ENCODE peak calls at places on chromosomes 5 and 9, in nine cellular contexts. One of them, this sample, is unnamed.

GRCh38 chr5:10719965-10720364 is 41.1 kb downstream of the DAP start:
- DNase-seq in neural progenitor cell: no peak
- DNase-seq in CD8-positive, alpha-beta memory T cell: no peak
- DNase-seq in HCT116: peak; percentile 86
- DNase-seq in colonic mucosa: no peak
- DNase-seq in upper lobe of right lung: no peak
- DNase-seq in mesendoderm: no peak
- DNase-seq in astrocyte: peak; percentile 95
- DNase-seq in neuronal stem cell: no peak
- DNase-seq in this sample: no peak

GRCh38 chr9:87063246-87063645 is 115.9 kb upstream of the GAS1 start:
- DNase-seq in colonic mucosa: no peak
- DNase-seq in mesendoderm: no peak
- DNase-seq in astrocyte: peak; percentile 6
- DNase-seq in CD8-positive, alpha-beta memory T cell: no peak
- DNase-seq in upper lobe of right lung: no peak
- DNase-seq in neuronal stem cell: no peak
- DNase-seq in neural progenitor cell: no peak
- DNase-seq in HCT116: no peak
- DNase-seq in this sample: no peak

GRCh38 chr5:135451581-135452360 is at the start of gene TIFAB:
- DNase-seq in mesendoderm: no peak
- DNase-seq in neuronal stem cell: no peak
- DNase-seq in HCT116: no peak
- DNase-seq in colonic mucosa: no peak
- DNase-seq in neural progenitor cell: no peak
- DNase-seq in upper lobe of right lung: peak; percentile 49
- DNase-seq in astrocyte: no peak
- DNase-seq in CD8-positive, alpha-beta memory T cell: no peak
- DNase-seq in this sample: no peak

GRCh38 chr5:173016621-173017046 is 33.1 kb downstream of the ATP6V0E1 start:
- DNase-seq in HCT116: peak; percentile 79
- DNase-seq in colonic mucosa: no peak
- DNase-seq in astrocyte: peak; percentile 86
- DNase-seq in upper lobe of right lung: no peak
- DNase-seq in mesendoderm: peak; percentile 77
- DNase-seq in neuronal stem cell: no peak
- DNase-seq in neural progenitor cell: no peak
- DNase-seq in CD8-positive, alpha-beta memory T cell: no peak
- DNase-seq in this sample: no peak

GRCh38 chr9:90991953-90992352 is 190.3 kb downstream of the SYK start:
- DNase-seq in upper lobe of right lung: no peak
- DNase-seq in mesendoderm: no peak
- DNase-seq in HCT116: no peak
- DNase-seq in astrocyte: peak; percentile 33
- DNase-seq in colonic mucosa: no peak
- DNase-seq in CD8-positive, alpha-beta memory T cell: no peak
- DNase-seq in neuronal stem cell: no peak
- DNase-seq in neural progenitor cell: no peak
- DNase-seq in this sample: no peak

GRCh38 chr9:98314381-98315066 is 59.1 kb upstream of the TBC1D2 start:
- DNase-seq in mesendoderm: peak; percentile 33
- DNase-seq in neuronal stem cell: no peak
- DNase-seq in HCT116: no peak
- DNase-seq in astrocyte: peak; percentile 39
- DNase-seq in CD8-positive, alpha-beta memory T cell: no peak
- DNase-seq in neural progenitor cell: no peak
- DNase-seq in colonic mucosa: no peak
- DNase-seq in upper lobe of right lung: peak; percentile 82
- DNase-seq in this sample: no peak

GRCh38 chr5:159094745-159095144 is 5.0 kb downstream of the EBF1 start:
- DNase-seq in colonic mucosa: peak; percentile 43
- DNase-seq in upper lobe of right lung: no peak
- DNase-seq in CD8-positive, alpha-beta memory T cell: peak; percentile 55
- DNase-seq in neural progenitor cell: peak; percentile 56
- DNase-seq in mesendoderm: peak; percentile 60
- DNase-seq in neuronal stem cell: no peak
- DNase-seq in astrocyte: peak; percentile 66
- DNase-seq in HCT116: peak; percentile 26
- DNase-seq in this sample: no peak

GRCh38 chr9:94870793-94871558 is 144.5 kb downstream of the AOPEP start:
- DNase-seq in upper lobe of right lung: no peak
- DNase-seq in neuronal stem cell: no peak
- DNase-seq in astrocyte: peak; percentile 90
- DNase-seq in neural progenitor cell: no peak
- DNase-seq in HCT116: no peak
- DNase-seq in CD8-positive, alpha-beta memory T cell: peak; percentile 90
- DNase-seq in mesendoderm: peak; percentile 58
- DNase-seq in colonic mucosa: peak; percentile 17
- DNase-seq in this sample: peak; percentile 90

GRCh38 chr5:136963521-136963920 is 535.6 kb downstream of the SPOCK1 start:
- DNase-seq in HCT116: no peak
- DNase-seq in upper lobe of right lung: no peak
- DNase-seq in astrocyte: no peak
- DNase-seq in CD8-positive, alpha-beta memory T cell: no peak
- DNase-seq in colonic mucosa: no peak
- DNase-seq in neuronal stem cell: no peak
- DNase-seq in mesendoderm: no peak
- DNase-seq in neural progenitor cell: no peak
- DNase-seq in this sample: no peak

GRCh38 chr5:134793111-134793510 is 34.5 kb downstream of the DDX46 start:
- DNase-seq in upper lobe of right lung: no peak
- DNase-seq in colonic mucosa: no peak
- DNase-seq in CD8-positive, alpha-beta memory T cell: no peak
- DNase-seq in HCT116: no peak
- DNase-seq in neuronal stem cell: no peak
- DNase-seq in neural progenitor cell: no peak
- DNase-seq in astrocyte: no peak
- DNase-seq in mesendoderm: no peak
- DNase-seq in this sample: no peak

GRCh38 chr9:74528207-74528606 is 31.1 kb downstream of the RORB start:
- DNase-seq in CD8-positive, alpha-beta memory T cell: no peak
- DNase-seq in mesendoderm: no peak
- DNase-seq in astrocyte: no peak
- DNase-seq in upper lobe of right lung: no peak
- DNase-seq in HCT116: no peak
- DNase-seq in neuronal stem cell: no peak
- DNase-seq in colonic mucosa: no peak
- DNase-seq in neural progenitor cell: no peak
- DNase-seq in this sample: no peak

GRCh38 chr9:88922091-88922490 is 69.2 kb upstream of the S1PR3 start:
- DNase-seq in upper lobe of right lung: no peak
- DNase-seq in HCT116: no peak
- DNase-seq in mesendoderm: no peak
- DNase-seq in CD8-positive, alpha-beta memory T cell: peak; percentile 76
- DNase-seq in astrocyte: no peak
- DNase-seq in neural progenitor cell: no peak
- DNase-seq in colonic mucosa: no peak
- DNase-seq in neuronal stem cell: no peak
- DNase-seq in this sample: peak; percentile 58

GRCh38 chr5:176413255-176413565 is 3.1 kb downstream of the CLTB start:
- DNase-seq in neuronal stem cell: no peak
- DNase-seq in astrocyte: no peak
- DNase-seq in colonic mucosa: no peak
- DNase-seq in HCT116: no peak
- DNase-seq in mesendoderm: no peak
- DNase-seq in neural progenitor cell: no peak
- DNase-seq in CD8-positive, alpha-beta memory T cell: no peak
- DNase-seq in upper lobe of right lung: peak; percentile 40
- DNase-seq in this sample: no peak

GRCh38 chr9:93116049-93116961 is 17.7 kb downstream of the NINJ1 start:
- DNase-seq in upper lobe of right lung: peak; percentile 88
- DNase-seq in colonic mucosa: peak; percentile 56
- DNase-seq in mesendoderm: no peak
- DNase-seq in neuronal stem cell: no peak
- DNase-seq in HCT116: no peak
- DNase-seq in astrocyte: no peak
- DNase-seq in neural progenitor cell: no peak
- DNase-seq in CD8-positive, alpha-beta memory T cell: no peak
- DNase-seq in this sample: no peak

GRCh38 chr9:72954431-72955420 is 1.9 kb upstream of the ALDH1A1 start:
- DNase-seq in neuronal stem cell: no peak
- DNase-seq in mesendoderm: no peak
- DNase-seq in colonic mucosa: peak; percentile 42
- DNase-seq in HCT116: no peak
- DNase-seq in astrocyte: no peak
- DNase-seq in upper lobe of right lung: no peak
- DNase-seq in neural progenitor cell: no peak
- DNase-seq in CD8-positive, alpha-beta memory T cell: no peak
- DNase-seq in this sample: no peak

GRCh38 chr5:17895296-17896058 is 261.2 kb downstream of the TAF11L14 start:
- DNase-seq in neural progenitor cell: no peak
- DNase-seq in CD8-positive, alpha-beta memory T cell: no peak
- DNase-seq in neuronal stem cell: no peak
- DNase-seq in HCT116: no peak
- DNase-seq in mesendoderm: no peak
- DNase-seq in astrocyte: no peak
- DNase-seq in upper lobe of right lung: no peak
- DNase-seq in colonic mucosa: no peak
- DNase-seq in this sample: no peak

GRCh38 chr5:103364074-103364473 is 105.5 kb downstream of the MACIR start:
- DNase-seq in neural progenitor cell: no peak
- DNase-seq in colonic mucosa: no peak
- DNase-seq in mesendoderm: no peak
- DNase-seq in neuronal stem cell: no peak
- DNase-seq in HCT116: no peak
- DNase-seq in upper lobe of right lung: no peak
- DNase-seq in astrocyte: no peak
- DNase-seq in CD8-positive, alpha-beta memory T cell: no peak
- DNase-seq in this sample: no peak

GRCh38 chr9:2919347-2919746 is 75.5 kb upstream of the PUM3 start:
- DNase-seq in CD8-positive, alpha-beta memory T cell: no peak
- DNase-seq in upper lobe of right lung: no peak
- DNase-seq in HCT116: no peak
- DNase-seq in astrocyte: peak; percentile 25
- DNase-seq in neural progenitor cell: no peak
- DNase-seq in colonic mucosa: no peak
- DNase-seq in mesendoderm: no peak
- DNase-seq in neuronal stem cell: no peak
- DNase-seq in this sample: no peak

GRCh38 chr5:103013933-103014552 is 105.9 kb downstream of the GIN1 start:
- DNase-seq in colonic mucosa: no peak
- DNase-seq in neuronal stem cell: no peak
- DNase-seq in upper lobe of right lung: no peak
- DNase-seq in mesendoderm: no peak
- DNase-seq in neural progenitor cell: no peak
- DNase-seq in CD8-positive, alpha-beta memory T cell: no peak
- DNase-seq in HCT116: no peak
- DNase-seq in astrocyte: no peak
- DNase-seq in this sample: no peak

GRCh38 chr5:96292582-96293247 is 140.3 kb downstream of the PCSK1 start:
- DNase-seq in neural progenitor cell: no peak
- DNase-seq in upper lobe of right lung: no peak
- DNase-seq in astrocyte: no peak
- DNase-seq in CD8-positive, alpha-beta memory T cell: no peak
- DNase-seq in HCT116: no peak
- DNase-seq in neuronal stem cell: no peak
- DNase-seq in colonic mucosa: no peak
- DNase-seq in mesendoderm: no peak
- DNase-seq in this sample: no peak

GRCh38 chr5:80172067-80172690 is 83.7 kb downstream of the SERINC5 start:
- DNase-seq in neural progenitor cell: no peak
- DNase-seq in colonic mucosa: no peak
- DNase-seq in HCT116: no peak
- DNase-seq in CD8-positive, alpha-beta memory T cell: no peak
- DNase-seq in upper lobe of right lung: no peak
- DNase-seq in mesendoderm: no peak
- DNase-seq in neuronal stem cell: no peak
- DNase-seq in astrocyte: peak; percentile 56
- DNase-seq in this sample: no peak
- H3K4me3 ChIP-seq in neural progenitor cell: no peak overlapping the region
- H3K4me3 ChIP-seq in colonic mucosa: no peak overlapping the region
- H3K4me3 ChIP-seq in HCT116: no peak overlapping the region
- H3K4me3 ChIP-seq in CD8-positive, alpha-beta memory T cell: no peak overlapping the region
- H3K4me3 ChIP-seq in upper lobe of right lung: no peak overlapping the region
- H3K4me3 ChIP-seq in mesendoderm: no peak overlapping the region
- H3K4me3 ChIP-seq in neuronal stem cell: no peak overlapping the region
- H3K4me3 ChIP-seq in astrocyte: no peak overlapping the region
- H3K4me3 ChIP-seq in this sample: no peak overlapping the region

GRCh38 chr5:5404376-5404775 is 18.1 kb upstream of the ICE1 start:
- DNase-seq in upper lobe of right lung: no peak
- DNase-seq in neuronal stem cell: no peak
- DNase-seq in neural progenitor cell: no peak
- DNase-seq in mesendoderm: no peak
- DNase-seq in colonic mucosa: no peak
- DNase-seq in HCT116: no peak
- DNase-seq in CD8-positive, alpha-beta memory T cell: no peak
- DNase-seq in astrocyte: no peak
- DNase-seq in this sample: no peak
- H3K4me1 ChIP-seq in upper lobe of right lung: no peaks in the 10 kb centered on the region
- H3K4me1 ChIP-seq in neuronal stem cell: no peaks in the 10 kb centered on the region
- H3K4me1 ChIP-seq in neural progenitor cell: no peaks in the 10 kb centered on the region
- H3K4me1 ChIP-seq in mesendoderm: peaks cover 3% of the 10 kb centered on the region
- H3K4me1 ChIP-seq in colonic mucosa: no peaks in the 10 kb centered on the region
- H3K4me1 ChIP-seq in HCT116: no peaks in the 10 kb centered on the region
- H3K4me1 ChIP-seq in CD8-positive, alpha-beta memory T cell: no peaks in the 10 kb centered on the region
- H3K4me1 ChIP-seq in astrocyte: peaks cover 13% of the 10 kb centered on the region
- H3K4me1 ChIP-seq in this sample: no peaks in the 10 kb centered on the region

GRCh38 chr9:34331191-34331590 is 1.8 kb downstream of the NUDT2 start:
- DNase-seq in upper lobe of right lung: no peak
- DNase-seq in mesendoderm: no peak
- DNase-seq in neural progenitor cell: no peak
- DNase-seq in astrocyte: no peak
- DNase-seq in colonic mucosa: no peak
- DNase-seq in HCT116: no peak
- DNase-seq in CD8-positive, alpha-beta memory T cell: no peak
- DNase-seq in neuronal stem cell: no peak
- DNase-seq in this sample: no peak
- H3K27ac ChIP-seq in upper lobe of right lung: no peak overlapping the region
- H3K27ac ChIP-seq in mesendoderm: no peak overlapping the region
- H3K27ac ChIP-seq in neural progenitor cell: no peak overlapping the region
- H3K27ac ChIP-seq in astrocyte: no peak overlapping the region
- H3K27ac ChIP-seq in colonic mucosa: no peak overlapping the region
- H3K27ac ChIP-seq in HCT116: no peak overlapping the region
- H3K27ac ChIP-seq in CD8-positive, alpha-beta memory T cell: no peak overlapping the region
- H3K27ac ChIP-seq in neuronal stem cell: no peak overlapping the region
- H3K27ac ChIP-seq in this sample: no peak overlapping the region

GRCh38 chr9:83220737-83221136 is 157.8 kb upstream of the RASEF start:
- DNase-seq in CD8-positive, alpha-beta memory T cell: no peak
- DNase-seq in HCT116: no peak
- DNase-seq in astrocyte: peak; percentile 89
- DNase-seq in neural progenitor cell: no peak
- DNase-seq in upper lobe of right lung: no peak
- DNase-seq in mesendoderm: no peak
- DNase-seq in colonic mucosa: no peak
- DNase-seq in neuronal stem cell: no peak
- DNase-seq in this sample: no peak

GRCh38 chr9:83219924-83220438 is 157.0 kb upstream of the RASEF start:
- DNase-seq in mesendoderm: no peak
- DNase-seq in upper lobe of right lung: no peak
- DNase-seq in HCT116: no peak
- DNase-seq in neuronal stem cell: no peak
- DNase-seq in neural progenitor cell: no peak
- DNase-seq in astrocyte: no peak
- DNase-seq in CD8-positive, alpha-beta memory T cell: no peak
- DNase-seq in colonic mucosa: no peak
- DNase-seq in this sample: no peak

GRCh38 chr9:83219154-83219923 is 156.4 kb upstream of the RASEF start:
- DNase-seq in HCT116: peak; percentile 47
- DNase-seq in neuronal stem cell: peak; percentile 74
- DNase-seq in upper lobe of right lung: peak; percentile 93
- DNase-seq in CD8-positive, alpha-beta memory T cell: no peak
- DNase-seq in mesendoderm: peak; percentile 93
- DNase-seq in astrocyte: peak; percentile 79
- DNase-seq in neural progenitor cell: peak; percentile 88
- DNase-seq in colonic mucosa: peak; percentile 83
- DNase-seq in this sample: no peak

GRCh38 chr9:83218411-83219090 is 155.6 kb upstream of the RASEF start:
- DNase-seq in CD8-positive, alpha-beta memory T cell: no peak
- DNase-seq in astrocyte: no peak
- DNase-seq in neuronal stem cell: no peak
- DNase-seq in mesendoderm: no peak
- DNase-seq in neural progenitor cell: no peak
- DNase-seq in HCT116: no peak
- DNase-seq in colonic mucosa: no peak
- DNase-seq in upper lobe of right lung: no peak
- DNase-seq in this sample: no peak
- H3K4me3 ChIP-seq in CD8-positive, alpha-beta memory T cell: no peak overlapping the region
- H3K4me3 ChIP-seq in astrocyte: no peak overlapping the region
- H3K4me3 ChIP-seq in neuronal stem cell: no peak overlapping the region
- H3K4me3 ChIP-seq in mesendoderm: no peak overlapping the region
- H3K4me3 ChIP-seq in neural progenitor cell: no peak overlapping the region
- H3K4me3 ChIP-seq in HCT116: peak overlapping the region; percentile 54
- H3K4me3 ChIP-seq in colonic mucosa: peak overlapping the region; percentile 37
- H3K4me3 ChIP-seq in upper lobe of right lung: peak overlapping the region; percentile 65
- H3K4me3 ChIP-seq in this sample: no peak overlapping the region